ENCODE peak calls at places on chromosomes 12 and 14, in eight cellular contexts. Y is uterus; I is PC-3; F is CD8-positive, alpha-beta T cell; T is MM.1S; M is left ventricle myocardium inferior; S is IMR-90; H is neural progenitor cell. C is an unnamed sample. For H3K4me1, the result is how much of the 10 kb centered on the place peaks cover.

GRCh38 chr14:54647378-54647777 is 80.5 kb downstream of the SAMD4A start:
- DNase-seq in Y (no peak), I (peak), F (no peak), T (no peak), M (no peak), S (no peak), H (no peak), C (no peak)

GRCh38 chr12:66688836-66689439 is 10.1 kb upstream of the GRIP1 start:
- DNase-seq in Y (no peak), I (peak), F (peak), T (peak), M (no peak), S (peak), H (peak), C (peak)

GRCh38 chr12:43362910-43363694 is 188.9 kb downstream of the ADAMTS20 start:
- DNase-seq in Y (no peak), I (peak), F (no peak), T (no peak), M (no peak), S (peak), H (no peak), C (no peak)

GRCh38 chr12:5577741-5578140 is 145.8 kb downstream of the NTF3 start:
- DNase-seq in Y (no peak), I (no peak), F (no peak), T (no peak), M (no peak), S (no peak), H (no peak), C (peak)

GRCh38 chr12:84166812-84167211 is 745.8 kb downstream of the SLC6A15 start:
- DNase-seq in Y (no peak), I (no peak), F (no peak), T (no peak), M (no peak), S (no peak), H (no peak), C (no peak)

GRCh38 chr12:91609283-91609682 is 426.7 kb upstream of the DCN start:
- DNase-seq in Y (no peak), I (no peak), F (no peak), T (no peak), M (no peak), S (no peak), H (no peak), C (no peak)

GRCh38 chr12:65836419-65837197 is 12.3 kb downstream of the HMGA2 start:
- DNase-seq in Y (no peak), I (peak), F (no peak), T (no peak), M (no peak), S (no peak), H (no peak), C (no peak)

GRCh38 chr12:81296556-81297305 is 218.9 kb downstream of the ACSS3 start:
- DNase-seq in Y (no peak), I (peak), F (no peak), T (no peak), M (no peak), S (peak), H (no peak), C (peak)

GRCh38 chr14:93824518-93825234 is 36.4 kb upstream of the PRIMA1 start:
- DNase-seq in Y (no peak), I (no peak), F (no peak), T (no peak), M (no peak), S (no peak), H (no peak), C (no peak)

GRCh38 chr14:66371776-66372175 is 114.4 kb upstream of the CCDC196 start:
- DNase-seq in Y (no peak), I (no peak), F (no peak), T (no peak), M (no peak), S (no peak), H (no peak), C (no peak)

GRCh38 chr14:61171687-61172086 is 109.5 kb downstream of the TMEM30B start:
- DNase-seq in Y (no peak), I (no peak), F (no peak), T (no peak), M (no peak), S (no peak), H (no peak), C (no peak)

DNA sequence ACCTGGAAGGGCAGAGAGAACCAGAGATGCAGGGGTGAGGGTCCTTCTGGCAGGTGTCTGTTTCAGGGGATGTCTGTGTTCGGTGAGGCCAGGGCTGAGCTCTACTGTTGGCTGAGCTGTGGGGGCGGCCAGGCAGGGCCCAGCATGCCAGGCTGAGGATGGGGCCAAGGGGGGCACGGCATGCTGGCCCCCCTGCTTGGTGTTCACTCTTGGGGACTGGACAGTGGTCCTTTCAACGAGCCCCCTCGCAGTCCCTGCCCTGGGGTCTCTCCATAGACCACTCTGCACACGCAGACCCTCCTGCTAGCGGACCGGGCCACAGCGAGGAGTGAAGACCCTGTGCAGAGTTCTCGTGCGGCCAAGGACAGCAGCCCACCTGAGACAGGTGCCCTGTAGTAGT is 56.3 kb downstream of the KIF26A start:
- DNase-seq in Y (no peak), I (no peak), F (no peak), T (no peak), M (no peak), S (no peak), H (no peak), C (no peak)
- H3K4me1 ChIP-seq in Y (under half), I (under half), F (under half), T (under half), M (under half), S (under half), H (under half), C (under half)

GRCh38 chr14:104115691-104116543 is 22.5 kb upstream of the KIF26A start:
- DNase-seq in Y (peak), I (peak), F (no peak), T (no peak), M (peak), S (no peak), H (no peak), C (no peak)
- H3K4me3 ChIP-seq in Y (no peak), I (peak), F (no peak), T (no peak), M (peak), S (no peak), H (no peak), C (no peak)

GRCh38 chr12:49366652-49367380 is 446 bp upstream of the SPATS2 start:
- DNase-seq in Y (peak), I (peak), F (peak), T (peak), M (peak), S (peak), H (peak), C (peak)
- TF ChIP-seq CTCF in Y (peak), I (peak), F (no peak), T (peak), M (peak), S (peak), H (peak), C (peak)

GRCh38 chr14:68585690-68586089 is 207.2 kb downstream of the ZFP36L1 start:
- DNase-seq in Y (peak), I (no peak), F (no peak), T (no peak), M (no peak), S (peak), H (peak), C (no peak)
- H3K4me1 ChIP-seq in Y (under half), I (under half), F (under half), T (under half), M (half or more), S (under half), H (half or more), C (under half)